ENCODE peak calls at places on chromosomes 2 and 18, in six cellular contexts. V is astrocyte, U is sigmoid colon, D is endothelial cell of umbilical vein, L is fibroblast of lung, A is upper lobe of right lung. R is an unnamed sample.

GRCh38 chr2:67215214-67215613 is 181.9 kb upstream of the ETAA1 start:
- DNase-seq in U (peak; percentile 89), V (peak; percentile 42), D (peak; percentile 77), L (peak; percentile 56), A (peak; percentile 77), R (peak; percentile 83)

GRCh38 chr2:239878686-239879085 is 146.5 kb downstream of the NDUFA10 start:
- DNase-seq in U (no peak), A (no peak), V (no peak), L (no peak), D (no peak), R (no peak)

GRCh38 chr2:45276914-45277313 is 267.7 kb upstream of the SIX2 start:
- DNase-seq in V (peak; percentile 46), L (peak; percentile 59), D (peak; percentile 35), U (peak; percentile 30), A (no peak), R (no peak)

GRCh38 chr2:184765048-184765881 is 166.9 kb downstream of the ZNF804A start:
- DNase-seq in U (no peak), L (no peak), D (no peak), A (no peak), V (no peak), R (peak; percentile 11)

GRCh38 chr2:109331864-109332848 is 203.2 kb downstream of the SH3RF3 start:
- DNase-seq in A (peak; percentile 85), U (peak; percentile 84), V (peak; percentile 92), D (peak; percentile 92), L (peak; percentile 95), R (peak; percentile 82)

GRCh38 chr18:55337908-55338521 is 250.0 kb downstream of the TCF4 start:
- DNase-seq in V (peak; percentile 27), L (peak; percentile 47), U (peak; percentile 69), D (peak; percentile 92), A (peak; percentile 56), R (no peak)

GRCh38 chr2:181461056-181461630 is 4.0 kb downstream of the ITGA4 start:
- DNase-seq in A (no peak), U (no peak), L (no peak), D (no peak), V (no peak), R (no peak)

GRCh38 chr2:36478332-36478738 is 119.6 kb downstream of the FEZ2 start:
- DNase-seq in L (peak; percentile 93), V (peak; percentile 89), D (peak; percentile 96), U (no peak), A (no peak), R (peak; percentile 93)

GRCh38 chr18:78809845-78810244 is 169.8 kb upstream of the SALL3 start:
- DNase-seq in V (no peak), U (no peak), A (no peak), D (no peak), L (no peak), R (no peak)

GRCh38 chr18:8329186-8329771 is 280.0 kb upstream of the RAB12 start:
- DNase-seq in L (peak; percentile 69), A (no peak), U (no peak), V (peak; percentile 66), D (peak; percentile 60), R (peak; percentile 90)

GRCh38 chr2:240959941-240960308 is 38.5 kb upstream of the SNED1 start:
- DNase-seq in L (no peak), A (no peak), U (peak; percentile 59), V (no peak), D (no peak), R (no peak)

GRCh38 chr2:242043538-242044205 is 174.1 kb downstream of the RTP5 start:
- DNase-seq in V (no peak), U (no peak), A (no peak), D (no peak), L (no peak), R (no peak)

GRCh38 chr2:118269408-118270051 is 181.3 kb downstream of the INSIG2 start:
- DNase-seq in D (no peak), L (no peak), A (peak; percentile 67), V (no peak), U (no peak), R (no peak)

GRCh38 chr18:12766986-12767433 is 64.2 kb downstream of the PSMG2 start:
- DNase-seq in U (no peak), A (no peak), L (no peak), D (no peak), V (no peak), R (no peak)

GRCh38 chr2:105287692-105288091 is 41.8 kb downstream of the TGFBRAP1 start:
- DNase-seq in V (peak; percentile 10), U (no peak), L (peak; percentile 23), D (peak; percentile 61), A (no peak), R (peak; percentile 73)

GRCh38 chr2:187206071-187206470 is 242.0 kb downstream of the CALCRL start:
- DNase-seq in U (no peak), A (no peak), L (no peak), V (no peak), D (peak; percentile 89), R (no peak)

GRCh38 chr2:159677654-159678053 is 34.7 kb upstream of the MARCHF7 start:
- DNase-seq in L (peak; percentile 22), V (no peak), D (peak; percentile 55), U (no peak), A (no peak), R (peak; percentile 60)

GRCh38 chr2:28404086-28404485 is 11.4 kb downstream of the FOSL2 start:
- DNase-seq in D (no peak), U (peak; percentile 65), L (no peak), A (no peak), V (no peak), R (no peak)

GRCh38 chr18:55422456-55423185 is 165.4 kb downstream of the TCF4 start:
- DNase-seq in A (no peak), L (peak; percentile 79), V (peak; percentile 66), D (peak; percentile 86), U (peak; percentile 72), R (no peak)

GRCh38 chr2:127485051-127485693 is 41.1 kb downstream of the IWS1 start:
- DNase-seq in L (no peak), U (no peak), V (no peak), A (no peak), D (no peak), R (peak; percentile 18)

GRCh38 chr2:211055438-211055837 is 499.0 kb downstream of the CPS1 start:
- DNase-seq in A (no peak), L (no peak), U (no peak), V (no peak), D (no peak), R (peak; percentile 12)

GRCh38 chr2:88212251-88212790 is 42.2 kb downstream of the THNSL2 start:
- DNase-seq in L (no peak), V (no peak), D (no peak), U (no peak), A (no peak), R (peak; percentile 32)

GRCh38 chr2:231398585-231398984 is 3.1 kb downstream of the B3GNT7 start:
- DNase-seq in V (no peak), U (no peak), L (no peak), D (no peak), A (no peak), R (no peak)

GRCh38 chr2:237603718-237604362 is 13.3 kb upstream of the RAB17 start:
- DNase-seq in V (peak; percentile 60), A (no peak), U (no peak), D (peak; percentile 96), L (peak; percentile 65), R (peak; percentile 82)

GRCh38 chr2:235343869-235344268 is 150.0 kb upstream of the AGAP1 start:
- DNase-seq in L (peak; percentile 69), U (no peak), A (no peak), D (no peak), V (peak; percentile 64), R (peak; percentile 44)

GRCh38 chr2:241692448-241692847 is 5.8 kb upstream of the DTYMK start:
- DNase-seq in V (peak; percentile 82), U (no peak), L (peak; percentile 88), A (no peak), D (no peak), R (peak; percentile 88)

GRCh38 chr18:12990662-12990976 is 543 bp upstream of the CEP192 start:
- DNase-seq in A (no peak), V (no peak), U (no peak), L (no peak), D (no peak), R (no peak)

GRCh38 chr18:13376298-13376840 is 157.8 kb downstream of the LDLRAD4 start:
- DNase-seq in D (no peak), L (peak; percentile 49), U (peak; percentile 57), A (no peak), V (peak; percentile 38), R (no peak)

GRCh38 chr18:24266124-24266523 is 127.3 kb downstream of the CABYR start:
- DNase-seq in U (no peak), D (no peak), A (no peak), V (no peak), L (no peak), R (no peak)
- H3K4me3 ChIP-seq in U (no peak overlapping the region), D (no peak overlapping the region), A (no peak overlapping the region), V (no peak overlapping the region), L (no peak overlapping the region), R (no peak overlapping the region)

DNA sequence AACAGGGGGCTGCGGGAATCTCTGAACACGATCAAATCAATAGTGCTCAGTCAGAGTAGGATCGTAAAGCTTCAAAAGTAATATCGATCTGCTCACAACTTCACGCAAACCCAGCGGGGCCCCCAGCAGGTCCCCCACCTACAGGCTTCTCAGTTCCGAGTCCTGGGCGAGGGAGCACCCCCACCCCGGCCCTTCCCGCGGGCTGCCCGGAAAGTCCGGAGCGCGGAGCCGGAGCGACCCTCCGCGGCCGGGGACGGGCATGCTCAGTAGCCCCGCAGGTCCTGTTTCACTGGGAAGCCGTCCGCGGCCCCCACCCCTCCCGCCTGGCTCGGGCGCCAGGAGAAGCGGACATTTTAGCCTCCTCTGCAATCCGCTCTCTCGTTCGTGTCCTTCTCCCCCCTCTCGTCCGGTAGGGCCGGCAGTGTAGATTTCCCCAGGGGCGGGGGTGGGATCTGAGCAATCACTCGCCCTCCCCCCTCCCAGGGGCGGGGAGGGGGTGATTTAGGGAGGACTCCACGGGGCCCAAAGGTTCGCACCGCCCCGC is 3.3 kb upstream of the SPRED2 start:
- DNase-seq in U (peak; percentile 95), V (peak; percentile 84), D (peak; percentile 55), A (peak; percentile 93), L (peak; percentile 91), R (peak; percentile 92)
- TF ChIP-seq CTCF in U (no peak), V (no peak), D (no peak), A (peak; percentile 16), L (no peak), R (no peak)

GRCh38 chr2:232420463-232421188 is 14.0 kb downstream of the ALPG start:
- DNase-seq in U (no peak), A (peak; percentile 68), V (peak; percentile 3), L (peak; percentile 11), D (no peak), R (no peak)
- H3K4me3 ChIP-seq in U (no peak overlapping the region), A (peak overlapping the region; percentile 35), V (no peak overlapping the region), L (no peak overlapping the region), D (no peak overlapping the region), R (no peak overlapping the region)

GRCh38 chr2:18154259-18154658 is 275.8 kb downstream of the KCNS3 start:
- DNase-seq in A (no peak), D (no peak), V (peak; percentile 92), U (no peak), L (peak; percentile 92), R (no peak)

GRCh38 chr2:18151237-18151636 is 272.8 kb downstream of the KCNS3 start:
- DNase-seq in D (no peak), V (no peak), L (no peak), A (no peak), U (no peak), R (no peak)

GRCh38 chr2:18156002-18156401 is 277.5 kb downstream of the KCNS3 start:
- DNase-seq in V (peak; percentile 35), U (no peak), A (no peak), D (no peak), L (peak; percentile 47), R (no peak)

GRCh38 chr2:18154812-18155211 is 276.3 kb downstream of the KCNS3 start:
- DNase-seq in L (peak; percentile 45), U (no peak), A (no peak), V (peak; percentile 36), D (no peak), R (peak; percentile 25)

GRCh38 chr2:18153741-18154140 is 275.3 kb downstream of the KCNS3 start:
- DNase-seq in A (no peak), U (no peak), V (no peak), L (no peak), D (no peak), R (no peak)
- TF ChIP-seq CTCF in A (no peak), U (no peak), V (no peak), L (no peak), D (no peak), R (no peak)